ENCODE peak calls at places on chromosomes 16 and 17, in seven cellular contexts. Z is IMR-90, P is mesenchymal stem cell, V is H9, F is H1, X is mesendoderm, M is trophoblast cell. Q is an unnamed sample. For H3K4me1, the result is how much of the 10 kb centered on the place peaks cover.

GRCh38 chr17:75652934-75653549 is 13.9 kb downstream of the RECQL5 start:
- DNase-seq in Z (peak), P (peak), V (peak), M (no peak), X (peak), F (peak), Q (peak)

GRCh38 chr17:77821114-77821513 is 137.4 kb upstream of the TNRC6C start:
- DNase-seq in M (no peak), X (peak), F (no peak), Z (no peak), V (peak), P (no peak), Q (no peak)

GRCh38 chr16:86956437-86956836 is 360.8 kb downstream of the C16orf95 start:
- DNase-seq in M (no peak), F (no peak), Z (no peak), X (no peak), V (no peak), P (no peak), Q (no peak)

GRCh38 chr17:32546031-32546444 is 59.2 kb downstream of the CDK5R1 start:
- DNase-seq in P (no peak), Z (no peak), F (peak), M (no peak), X (peak), V (peak), Q (peak)

GRCh38 chr17:40320771-40321501 is 12.0 kb downstream of the RARA start:
- DNase-seq in M (no peak), Z (no peak), V (no peak), F (no peak), X (no peak), P (no peak), Q (no peak)

GRCh38 chr16:70267516-70267915 is 15.8 kb upstream of the EXOSC6 start:
- DNase-seq in P (peak), Z (peak), F (peak), X (peak), M (no peak), V (peak), Q (no peak)

GRCh38 chr17:78879679-78880186 is 23.3 kb downstream of the CEP295NL start:
- DNase-seq in V (no peak), Z (peak), X (no peak), P (peak), F (no peak), M (no peak), Q (no peak)

GRCh38 chr16:3009568-3010390 is 2.9 kb upstream of the CLDN9 start:
- DNase-seq in F (peak), Z (peak), M (peak), V (peak), P (peak), X (peak), Q (no peak)

GRCh38 chr16:720507-720989 is 398 bp upstream of the ANTKMT start:
- DNase-seq in Z (peak), X (peak), F (no peak), P (peak), V (peak), M (no peak), Q (no peak)

GRCh38 chr17:3602499-3602898 is 6.7 kb downstream of the TRPV1 start:
- DNase-seq in F (peak), P (peak), M (peak), V (peak), Z (peak), X (peak), Q (no peak)

GRCh38 chr17:48179071-48179945 is 71.7 kb downstream of the SNX11 start:
- DNase-seq in P (no peak), F (no peak), X (no peak), V (no peak), Z (no peak), M (no peak), Q (no peak)

GRCh38 chr17:29073045-29073444 is 30.1 kb downstream of the PIPOX start:
- DNase-seq in V (no peak), P (no peak), M (no peak), F (no peak), Z (no peak), X (no peak), Q (no peak)

GRCh38 chr16:74738134-74738541 is 36.5 kb downstream of the FA2H start:
- DNase-seq in V (no peak), M (no peak), X (no peak), F (no peak), Z (peak), P (no peak), Q (no peak)

GRCh38 chr17:30225919-30226553 is 9.5 kb downstream of the SLC6A4 start:
- DNase-seq in V (no peak), Z (no peak), P (no peak), F (no peak), M (peak), X (no peak), Q (no peak)

GRCh38 chr16:89602273-89602951 is 11.0 kb upstream of the DPEP1 start:
- DNase-seq in V (peak), X (peak), F (peak), P (peak), Z (peak), M (no peak), Q (peak)

GRCh38 chr17:68328676-68329075 is 37.4 kb downstream of the ARSG start:
- DNase-seq in V (no peak), Z (peak), M (peak), X (peak), P (peak), F (no peak), Q (no peak)

GRCh38 chr17:82775033-82775823 is 23.4 kb downstream of the TBCD start:
- DNase-seq in F (peak), Z (no peak), V (peak), P (peak), X (peak), M (peak), Q (peak)

GRCh38 chr16:20743591-20743990 is 2.0 kb upstream of the THUMPD1 start:
- DNase-seq in P (no peak), M (no peak), Z (no peak), V (no peak), F (no peak), X (no peak), Q (no peak)

GRCh38 chr16:20741555-20742285 is at the start of gene THUMPD1:
- DNase-seq in V (peak), P (peak), F (peak), Z (peak), M (peak), X (peak), Q (peak)

GRCh38 chr16:20747030-20747816 is 5.6 kb upstream of the THUMPD1 start:
- DNase-seq in P (no peak), M (no peak), F (no peak), V (no peak), Z (no peak), X (peak), Q (no peak)

GRCh38 chr16:20746461-20746860 is 4.8 kb upstream of the THUMPD1 start:
- DNase-seq in Z (no peak), F (no peak), P (no peak), X (no peak), M (no peak), V (no peak), Q (no peak)

GRCh38 chr16:20744922-20745440 is 3.4 kb upstream of the THUMPD1 start:
- DNase-seq in M (no peak), X (no peak), Z (no peak), P (no peak), F (no peak), V (no peak), Q (no peak)
- H3K4me1 ChIP-seq in M (under half), X (under half), Z (under half), P (under half), F (under half), V (under half), Q (under half)

GRCh38 chr16:81601601-81602251 is 157.1 kb downstream of the CMIP start:
- DNase-seq in V (no peak), M (no peak), P (no peak), X (no peak), F (no peak), Z (peak), Q (no peak)

GRCh38 chr16:81602377-81602776 is 157.8 kb downstream of the CMIP start:
- DNase-seq in X (no peak), P (no peak), F (no peak), V (no peak), Z (no peak), M (no peak), Q (no peak)

GRCh38 chr16:81599034-81599744 is 154.6 kb downstream of the CMIP start:
- DNase-seq in V (no peak), M (no peak), P (no peak), F (no peak), Z (no peak), X (no peak), Q (no peak)

GRCh38 chr16:81601008-81601428 is 156.4 kb downstream of the CMIP start:
- DNase-seq in V (no peak), X (no peak), M (no peak), P (peak), Z (peak), F (no peak), Q (no peak)

GRCh38 chr16:81600275-81600674 is 155.7 kb downstream of the CMIP start:
- DNase-seq in M (peak), F (no peak), P (peak), Z (peak), X (peak), V (no peak), Q (peak)
- H3K23ac ChIP-seq in M (no peak), F (no peak), P (no peak), Z (no peak), X (no peak), V (no peak), Q (no peak)

GRCh38 chr17:67133161-67133560 is 88.8 kb downstream of the CACNG1 start:
- DNase-seq in X (no peak), V (no peak), P (no peak), M (no peak), Z (no peak), F (no peak), Q (no peak)
- H3K18ac ChIP-seq in X (no peak), V (no peak), P (no peak), M (no peak), Z (no peak), F (no peak), Q (no peak)

GRCh38 chr17:17696871-17697633 is 15.8 kb downstream of the RAI1 start:
- DNase-seq in P (no peak), Z (no peak), F (no peak), V (no peak), M (no peak), X (no peak), Q (no peak)
- H3K4me1 ChIP-seq in P (half or more), Z (half or more), F (under half), V (under half), M (half or more), X (under half), Q (half or more)

DNA sequence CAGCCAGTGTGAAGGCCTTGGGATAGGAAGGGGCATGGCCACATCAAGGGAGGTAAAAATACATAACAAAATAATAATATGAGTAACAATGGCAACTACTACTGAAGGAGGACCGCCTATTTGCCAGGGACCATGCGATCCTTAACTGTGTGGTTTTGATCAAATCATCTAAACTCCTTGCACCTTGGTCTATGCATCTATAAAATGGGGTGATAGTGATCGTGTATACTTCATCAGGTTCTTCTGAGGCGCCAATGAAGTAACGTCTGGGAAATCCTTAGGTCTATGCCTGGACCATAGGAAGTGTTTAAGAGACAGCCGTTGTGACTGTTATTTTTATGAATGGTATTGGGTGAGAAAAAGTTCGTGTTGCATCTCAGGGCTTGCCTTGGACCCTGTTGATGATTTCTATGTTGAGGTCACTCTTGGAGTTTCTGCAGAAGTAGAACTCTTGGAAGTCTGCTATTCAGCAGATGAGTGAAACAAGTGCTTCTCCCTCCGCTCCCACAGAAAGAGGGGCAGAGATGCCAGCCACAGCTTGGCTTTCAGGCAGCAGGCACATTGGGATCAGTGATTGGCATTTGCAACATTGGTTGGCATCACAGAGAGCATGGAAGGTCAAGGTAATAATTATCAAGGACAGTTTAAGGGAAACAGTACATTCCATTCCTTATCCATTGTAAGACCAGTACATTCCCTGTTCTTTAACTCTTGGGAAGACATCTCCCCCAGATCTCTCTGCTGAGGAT is 63.1 kb downstream of the PRKCB start:
- DNase-seq in P (no peak), V (no peak), X (no peak), F (no peak), M (no peak), Z (no peak), Q (no peak)
- H3K23ac ChIP-seq in P (no peak), V (no peak), X (no peak), F (no peak), M (no peak), Z (no peak), Q (no peak)